ENCODE peak calls at places on chromosome 6, in six cellular contexts. G is cardiac fibroblast, Z is chondrocyte, N is GM10248, A is nephron progenitor cell, O is dorsolateral prefrontal cortex. B is an unnamed sample.
A peak's percentile ranks its signal among the peaks of the same experiment; 100 is the strongest.

GRCh38 chr6:13991393-13991792 is 66.6 kb downstream of the RNF182 start:
- DNase-seq in O (no peak), N (no peak), Z (no peak), A (no peak), G (no peak), B (no peak)

GRCh38 chr6:116531675-116532570 is 13.6 kb downstream of the TRAPPC3L start:
- DNase-seq in O (no peak), A (peak; percentile 69), G (peak; percentile 88), Z (no peak), N (peak; percentile 58), B (peak; percentile 63)

GRCh38 chr6:51568771-51569170 is 518.6 kb downstream of the PKHD1 start:
- DNase-seq in A (no peak), Z (no peak), G (no peak), O (no peak), N (no peak), B (no peak)

GRCh38 chr6:43953794-43954310 is 173.4 kb downstream of the MRPL14 start:
- DNase-seq in N (no peak), O (no peak), Z (no peak), G (peak; percentile 33), A (peak; percentile 49), B (peak; percentile 50)

GRCh38 chr6:149060985-149061760 is 256.3 kb upstream of the TAB2 start:
- DNase-seq in N (no peak), Z (no peak), O (no peak), A (no peak), G (peak; percentile 71), B (no peak)

GRCh38 chr6:816510-817084 is 123.7 kb upstream of the EXOC2 start:
- DNase-seq in A (no peak), O (no peak), N (no peak), Z (no peak), G (no peak), B (no peak)

GRCh38 chr6:53795254-53795701 is 473 bp downstream of the LRRC1 start:
- DNase-seq in Z (peak; percentile 82), O (no peak), G (peak; percentile 42), A (no peak), N (peak; percentile 44), B (no peak)

GRCh38 chr6:151351146-151351700 is 40.1 kb downstream of the ZBTB2 start:
- DNase-seq in O (no peak), G (no peak), Z (no peak), N (no peak), A (no peak), B (no peak)

GRCh38 chr6:11366934-11367637 is 134.6 kb upstream of the NEDD9 start:
- DNase-seq in O (no peak), N (no peak), A (no peak), G (peak; percentile 72), Z (no peak), B (no peak)

GRCh38 chr6:4844108-4844507 is 67.9 kb downstream of the CDYL start:
- DNase-seq in N (no peak), O (no peak), A (no peak), Z (no peak), G (no peak), B (peak; percentile 40)
- TF ChIP-seq CTCF in N (peak; percentile 24), O (no peak), A (no peak), Z (peak; percentile 63), G (peak; percentile 13), B (peak; percentile 45)

DNA sequence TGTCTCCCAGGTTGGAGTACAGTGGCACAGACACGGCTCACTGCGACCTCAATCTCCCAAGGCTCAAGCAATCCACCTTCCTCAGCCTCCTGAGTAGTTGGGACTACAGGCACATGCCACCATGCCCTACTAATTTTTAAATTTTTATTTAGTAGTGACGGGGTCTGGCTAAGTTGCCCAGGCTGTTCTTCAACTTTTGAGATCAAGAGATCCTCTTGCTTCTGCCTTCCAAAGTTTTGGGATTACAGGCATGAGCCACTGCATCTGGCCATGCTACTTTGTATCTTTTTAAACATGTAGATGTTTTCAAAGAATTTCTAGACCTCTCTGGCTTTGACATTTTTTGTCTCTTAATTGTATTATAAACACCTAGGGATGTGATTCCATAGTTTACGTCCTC is 1.4 kb downstream of the ADAT2 start:
- DNase-seq in G (no peak), O (no peak), N (no peak), A (no peak), Z (no peak), B (no peak)
- TF ChIP-seq CTCF in G (no peak), O (no peak), N (no peak), A (no peak), Z (no peak), B (no peak)

GRCh38 chr6:84774174-84775158 is 10.1 kb upstream of the TBX18 start:
- DNase-seq in A (peak; percentile 80), Z (no peak), O (peak; percentile 48), G (peak; percentile 74), N (peak; percentile 57), B (peak; percentile 31)
- TF ChIP-seq CTCF in A (peak; percentile 79), Z (peak; percentile 94), O (peak; percentile 49), G (peak; percentile 30), N (no peak), B (no peak)

DNA sequence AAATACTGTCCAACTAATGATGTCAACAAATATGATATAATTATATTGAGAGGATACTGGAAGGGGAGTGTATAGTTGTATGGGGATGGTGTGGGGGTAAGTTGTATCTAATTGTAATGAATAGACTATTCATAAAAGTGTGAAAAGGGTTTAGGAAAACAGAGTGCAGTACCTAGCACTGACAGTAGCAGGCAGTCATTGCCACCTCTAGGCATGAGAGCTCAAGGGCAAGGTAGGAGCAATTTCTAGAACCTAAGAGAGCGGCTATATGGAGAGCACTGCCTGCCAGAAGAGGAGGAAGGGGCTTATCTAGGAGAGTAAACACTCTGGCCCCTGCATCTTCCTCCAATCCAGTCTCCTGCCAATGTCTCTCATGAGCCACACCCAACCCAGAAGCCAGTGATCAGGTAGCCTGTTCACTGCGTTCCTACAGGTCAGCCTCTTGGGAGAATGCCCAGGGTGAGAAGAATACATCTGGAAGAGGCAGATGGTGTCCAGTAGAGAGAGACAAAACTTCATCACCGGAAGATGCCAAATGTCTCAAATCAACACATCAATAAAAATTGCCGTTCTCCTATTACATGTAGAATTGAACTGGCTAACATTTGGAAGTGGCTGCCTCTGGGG is 200.0 kb downstream of the LY86 start:
- DNase-seq in N (no peak), Z (no peak), O (no peak), A (no peak), G (peak; percentile 20), B (no peak)
- TF ChIP-seq CTCF in N (peak; percentile 41), Z (peak; percentile 42), O (peak; percentile 27), A (peak; percentile 33), G (peak; percentile 70), B (peak; percentile 48)